ENCODE peak calls at places on chromosomes 1 and 21, in ten cellular contexts. Y is psoas muscle; N is right atrium auricular region; D is ascending aorta; R is mammary epithelial cell; E is astrocyte; P is heart left ventricle; V is CD8-positive, alpha-beta memory T cell; Z is sigmoid colon; Q is MM.1S. W is an unnamed sample. For H3K27me3 and H3K9me3, the result is how much of the 10 kb centered on the place peaks cover.

GRCh38 chr1:97506368-97506767 is 414.5 kb downstream of the DPYD start:
- DNase-seq in Z (no peak), D (no peak), Y (no peak), Q (no peak), N (no peak), E (no peak), R (no peak), P (no peak), V (no peak), W (no peak)

GRCh38 chr1:53769780-53770179 is 30.8 kb upstream of the GLIS1 start:
- DNase-seq in Y (no peak), Q (no peak), V (no peak), N (no peak), D (no peak), E (peak), Z (no peak), R (no peak), P (no peak), W (no peak)

GRCh38 chr1:167905182-167905581 is 8.8 kb downstream of the ADCY10 start:
- DNase-seq in E (peak), R (no peak), Y (no peak), D (no peak), P (no peak), Q (no peak), Z (no peak), V (no peak), N (no peak), W (no peak)

GRCh38 chr1:172941456-172941855 is 109.3 kb downstream of the TNFSF18 start:
- DNase-seq in V (no peak), Z (no peak), P (no peak), D (no peak), E (no peak), N (no peak), R (no peak), Q (no peak), Y (no peak), W (no peak)

GRCh38 chr1:78101514-78101913 is 55.7 kb downstream of the GIPC2 start:
- DNase-seq in R (peak), N (no peak), Z (no peak), P (peak), Y (no peak), V (no peak), Q (no peak), D (no peak), E (peak), W (peak)

GRCh38 chr21:43928726-43929125 is 63.7 kb downstream of the AGPAT3 start:
- DNase-seq in P (peak), E (no peak), Y (peak), Q (no peak), Z (no peak), D (no peak), R (no peak), N (no peak), V (no peak), W (no peak)

GRCh38 chr21:25330266-25330665 is 277.0 kb downstream of the MRPL39 start:
- DNase-seq in Q (no peak), D (no peak), N (no peak), R (no peak), E (no peak), P (no peak), V (no peak), Y (no peak), Z (no peak), W (no peak)

GRCh38 chr1:102783487-102783886 is 324.8 kb downstream of the COL11A1 start:
- DNase-seq in N (no peak), E (no peak), V (no peak), R (no peak), Z (peak), Y (no peak), Q (no peak), D (no peak), P (no peak), W (no peak)

GRCh38 chr1:114750780-114751179 is 7.0 kb downstream of the CSDE1 start:
- DNase-seq in Q (no peak), R (no peak), Z (no peak), V (no peak), P (no peak), Y (no peak), N (no peak), E (peak), D (no peak), W (no peak)

GRCh38 chr1:37602750-37603694 is 7.3 kb upstream of the GNL2 start:
- DNase-seq in R (no peak), Z (no peak), D (no peak), V (no peak), E (no peak), N (no peak), P (no peak), Q (peak), Y (no peak), W (peak)

GRCh38 chr1:170661646-170662411 is 2.1 kb upstream of the PRRX1 start:
- DNase-seq in Z (no peak), R (no peak), V (no peak), D (no peak), E (peak), N (no peak), P (peak), Q (no peak), Y (peak), W (peak)

GRCh38 chr1:244552336-244552735 is 91.3 kb downstream of the CATSPERE start:
- DNase-seq in P (no peak), Y (no peak), E (no peak), R (peak), Z (no peak), V (no peak), D (no peak), Q (no peak), N (no peak), W (no peak)

GRCh38 chr1:80457409-80457808 is 1343.3 kb upstream of the ADGRL2 start:
- DNase-seq in D (no peak), E (no peak), Q (no peak), Z (no peak), N (no peak), R (peak), Y (no peak), V (no peak), P (no peak), W (no peak)

GRCh38 chr1:174191255-174191906 is 32.1 kb downstream of the RABGAP1L start:
- DNase-seq in E (peak), Q (no peak), Y (no peak), R (peak), D (no peak), Z (no peak), N (no peak), P (no peak), V (no peak), W (no peak)

GRCh38 chr1:200917291-200917817 is 22.7 kb downstream of the INAVA start:
- DNase-seq in D (no peak), P (peak), Q (no peak), Y (peak), E (no peak), V (no peak), Z (peak), N (no peak), R (peak), W (no peak)

GRCh38 chr1:78617615-78618026 is 2.6 kb upstream of the IFI44L start:
- DNase-seq in N (peak), P (peak), D (peak), R (peak), V (peak), E (peak), Y (peak), Z (peak), Q (peak), W (peak)

GRCh38 chr1:161473363-161473762 is 31.9 kb upstream of the FCGR2A start:
- DNase-seq in N (no peak), V (peak), R (no peak), P (no peak), Y (no peak), D (no peak), E (no peak), Q (no peak), Z (no peak), W (peak)

GRCh38 chr1:212858461-212859265 is 588 bp downstream of the FLVCR1 start:
- DNase-seq in P (peak), Q (peak), Z (peak), Y (no peak), V (peak), D (no peak), E (peak), N (no peak), R (peak), W (peak)

GRCh38 chr1:10431065-10431730 is 965 bp downstream of the CENPS start:
- DNase-seq in N (no peak), Q (peak), E (peak), D (no peak), Z (no peak), V (no peak), R (peak), Y (no peak), P (no peak), W (peak)

GRCh38 chr1:24910751-24911650 is 19.1 kb downstream of the RUNX3 start:
- DNase-seq in N (no peak), E (peak), Q (no peak), P (no peak), D (peak), Y (peak), R (no peak), V (peak), Z (no peak), W (no peak)

GRCh38 chr21:14737922-14738321 is 191.8 kb upstream of the SAMSN1 start:
- DNase-seq in P (no peak), Y (no peak), R (peak), D (no peak), Z (no peak), E (no peak), Q (peak), V (peak), N (no peak), W (peak)

GRCh38 chr1:51583532-51583931 is 33.4 kb upstream of the OSBPL9 start:
- DNase-seq in P (peak), D (no peak), N (peak), Q (no peak), R (peak), Z (peak), E (peak), V (no peak), Y (peak), W (peak)

GRCh38 chr21:17572431-17572830 is 40.3 kb downstream of the BTG3 start:
- DNase-seq in Y (no peak), V (no peak), P (no peak), Q (no peak), N (no peak), E (no peak), Z (no peak), R (no peak), D (no peak), W (no peak)

GRCh38 chr1:179824265-179824664 is 53.3 kb downstream of the TOR1AIP2 start:
- DNase-seq in N (peak), Q (no peak), Y (peak), V (no peak), R (no peak), E (no peak), P (no peak), D (no peak), Z (peak), W (no peak)

GRCh38 chr1:110135268-110136065 is 14.8 kb upstream of the SLC6A17 start:
- DNase-seq in Y (no peak), P (no peak), V (no peak), Q (no peak), N (no peak), E (no peak), D (no peak), R (no peak), Z (no peak), W (peak)

GRCh38 chr1:34147301-34147700 is 17.7 kb downstream of the CSMD2 start:
- DNase-seq in N (no peak), Q (no peak), V (no peak), P (no peak), Y (no peak), D (no peak), Z (no peak), E (no peak), R (no peak), W (no peak)

GRCh38 chr1:221829327-221830011 is 87.6 kb upstream of the DUSP10 start:
- DNase-seq in E (peak), N (no peak), P (no peak), Q (no peak), Z (no peak), D (no peak), Y (no peak), V (peak), R (peak), W (peak)

GRCh38 chr1:234206651-234207284 is 166.5 kb upstream of the COA6 start:
- DNase-seq in E (peak), Q (no peak), V (no peak), P (no peak), Y (peak), Z (no peak), N (peak), D (no peak), R (peak), W (peak)

GRCh38 chr1:89273324-89273778 is 691 bp upstream of the GBP5 start:
- DNase-seq in Y (peak), R (no peak), N (no peak), Z (no peak), P (no peak), Q (no peak), E (no peak), V (no peak), D (no peak), W (no peak)

GRCh38 chr1:225762444-225762843 is 15.2 kb upstream of the SRP9 start:
- DNase-seq in D (no peak), Y (no peak), Z (no peak), V (no peak), R (no peak), E (peak), N (no peak), P (peak), Q (no peak), W (peak)

GRCh38 chr21:36540700-36541099 is 60.8 kb upstream of the CLDN14 start:
- DNase-seq in P (no peak), V (no peak), E (no peak), Z (no peak), D (no peak), R (no peak), Q (no peak), N (no peak), Y (no peak), W (no peak)
- H3K27me3 ChIP-seq in P (under half), V (under half), E (half or more), Z (under half), D (under half), R (under half), Q (under half), N (under half), Y (under half), W (under half)

GRCh38 chr1:1538989-1539309 is 1.5 kb downstream of the TMEM240 start:
- DNase-seq in N (no peak), P (no peak), V (no peak), D (no peak), Q (no peak), R (no peak), Y (no peak), E (no peak), Z (no peak), W (no peak)

GRCh38 chr1:1538334-1538733 is 2.1 kb downstream of the TMEM240 start:
- DNase-seq in Q (no peak), N (no peak), Z (no peak), Y (no peak), D (no peak), V (no peak), P (no peak), E (no peak), R (no peak), W (no peak)

GRCh38 chr1:1540817-1541628 is 599 bp upstream of the TMEM240 start:
- DNase-seq in Q (no peak), Y (no peak), P (no peak), Z (no peak), D (no peak), V (no peak), N (no peak), R (no peak), E (no peak), W (no peak)

GRCh38 chr1:1539310-1540014 is 962 bp downstream of the TMEM240 start:
- DNase-seq in Y (peak), E (no peak), R (no peak), P (peak), Q (no peak), D (no peak), N (no peak), V (no peak), Z (peak), W (no peak)

DNA sequence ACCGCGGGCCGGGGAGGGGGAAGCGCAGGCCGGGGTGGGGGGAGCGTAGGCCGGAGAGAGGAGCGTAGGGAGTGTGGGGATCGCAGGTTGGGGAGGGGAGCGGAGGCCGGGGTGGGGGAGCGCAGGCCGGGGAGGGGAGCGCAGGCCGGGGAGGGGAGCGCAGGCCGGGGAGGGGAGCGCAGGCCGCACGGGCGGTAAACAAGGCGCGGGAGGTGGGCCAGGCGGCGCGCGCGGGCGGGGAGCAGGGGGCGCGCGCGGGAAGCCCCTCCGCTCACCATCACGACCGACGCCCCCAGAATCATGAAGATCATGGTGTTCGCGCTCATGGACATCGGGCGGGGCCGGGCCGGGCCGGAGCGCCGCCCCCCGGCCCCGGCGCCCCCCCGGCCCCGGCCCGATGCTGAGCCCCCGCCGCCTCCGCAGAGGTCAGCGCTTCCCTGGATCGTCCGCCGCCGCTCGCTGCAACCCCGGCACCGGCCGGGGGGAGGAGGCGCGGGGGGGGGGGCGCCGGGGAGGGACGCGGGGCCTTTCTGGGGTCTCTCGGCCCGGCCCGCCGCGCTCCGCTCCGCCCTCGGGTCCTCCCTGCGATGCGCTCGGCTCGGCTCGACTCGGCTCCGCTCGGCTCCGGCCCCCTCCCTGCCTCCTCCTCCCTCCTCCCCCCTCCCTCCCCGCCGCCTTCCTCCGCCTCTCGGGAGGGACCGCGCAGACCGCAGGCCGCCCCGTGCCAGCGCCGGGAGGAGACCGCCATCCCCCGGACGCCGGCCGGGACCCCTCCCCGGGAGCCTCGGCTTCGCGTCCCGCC is at the start of gene TMEM240:
- DNase-seq in D (no peak), Q (no peak), N (peak), Z (peak), R (no peak), Y (peak), E (peak), V (peak), P (peak), W (no peak)
- H3K4me3 ChIP-seq in D (peak), Q (no peak), N (peak), Z (peak), R (no peak), Y (peak), E (peak), V (no peak), P (peak), W (no peak)

DNA sequence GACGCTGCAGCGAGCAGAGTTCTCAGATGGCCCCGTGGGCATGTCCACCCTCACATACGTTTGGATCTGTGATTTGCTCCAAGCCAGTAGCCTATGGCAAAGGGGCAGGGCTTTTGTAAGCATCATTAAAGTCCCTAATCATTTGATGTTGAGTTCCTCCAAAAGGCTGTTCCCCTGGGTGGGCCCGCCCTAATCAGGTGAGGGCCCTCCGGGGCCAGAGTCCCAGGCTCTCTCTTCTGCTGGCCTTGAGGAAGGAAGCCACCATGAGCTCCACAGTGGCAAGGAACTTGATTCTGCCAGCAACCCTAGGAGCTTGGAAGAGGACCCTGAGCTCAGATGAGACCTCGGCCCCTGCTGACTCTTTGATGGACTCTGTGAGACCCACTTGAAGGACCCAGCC is 25.4 kb upstream of the AJAP1 start:
- DNase-seq in Q (no peak), R (no peak), N (no peak), Z (no peak), V (no peak), P (no peak), D (no peak), E (no peak), Y (no peak), W (no peak)
- H3K9me3 ChIP-seq in Q (under half), R (under half), N (under half), Z (under half), V (under half), P (under half), D (under half), E (under half), Y (under half), W (under half)

GRCh38 chr1:2175681-2176454 is 18.7 kb downstream of the FAAP20 start:
- DNase-seq in P (no peak), Q (no peak), E (no peak), D (no peak), V (no peak), Y (no peak), N (no peak), R (no peak), Z (no peak), W (no peak)

GRCh38 chr1:2173546-2174347 is 20.8 kb downstream of the FAAP20 start:
- DNase-seq in Z (no peak), Y (no peak), N (no peak), V (no peak), P (no peak), Q (no peak), R (no peak), D (no peak), E (no peak), W (no peak)

GRCh38 chr1:2174348-2175054 is 20.1 kb downstream of the FAAP20 start:
- DNase-seq in P (peak), D (no peak), Y (peak), R (peak), Q (peak), Z (peak), N (peak), V (no peak), E (peak), W (peak)

GRCh38 chr1:2176615-2177014 is 18.0 kb downstream of the FAAP20 start:
- DNase-seq in P (no peak), Q (no peak), Z (no peak), V (no peak), N (no peak), R (no peak), Y (no peak), D (no peak), E (no peak), W (no peak)

GRCh38 chr1:2175055-2175414 is 19.5 kb downstream of the FAAP20 start:
- DNase-seq in D (no peak), V (no peak), Y (no peak), P (no peak), R (no peak), Q (no peak), E (no peak), Z (no peak), N (no peak), W (no peak)
- H3K27me3 ChIP-seq in D (under half), V (under half), Y (under half), P (under half), R (under half), Q (half or more), E (under half), Z (under half), N (under half), W (under half)